ENCODE peak calls at places on chromosomes 1 and 21, in seven cellular contexts. One of them, this sample, is unnamed.

GRCh38 chr1:243263824-243264223 is 8.0 kb downstream of the SDCCAG8 start:
- DNase-seq in choroid plexus epithelial cell: no peak
- DNase-seq in cardiac fibroblast: no peak
- DNase-seq in tibial nerve: no peak
- DNase-seq in upper lobe of left lung: no peak
- DNase-seq in AG04449: no peak
- DNase-seq in heart left ventricle: no peak
- DNase-seq in this sample: no peak

GRCh38 chr1:154553056-154553822 is 5.2 kb downstream of the UBE2Q1 start:
- DNase-seq in AG04449: no peak
- DNase-seq in heart left ventricle: no peak
- DNase-seq in choroid plexus epithelial cell: no peak
- DNase-seq in upper lobe of left lung: no peak
- DNase-seq in tibial nerve: no peak
- DNase-seq in cardiac fibroblast: no peak
- DNase-seq in this sample: no peak

GRCh38 chr1:101241485-101242225 is 4.8 kb downstream of the S1PR1 start:
- DNase-seq in upper lobe of left lung: no peak
- DNase-seq in AG04449: no peak
- DNase-seq in cardiac fibroblast: no peak
- DNase-seq in choroid plexus epithelial cell: no peak
- DNase-seq in heart left ventricle: no peak
- DNase-seq in tibial nerve: no peak
- DNase-seq in this sample: no peak

GRCh38 chr1:3071507-3072177 is 2.6 kb downstream of the PRDM16 start:
- DNase-seq in AG04449: no peak
- DNase-seq in cardiac fibroblast: no peak
- DNase-seq in choroid plexus epithelial cell: no peak
- DNase-seq in upper lobe of left lung: no peak
- DNase-seq in tibial nerve: no peak
- DNase-seq in heart left ventricle: peak
- DNase-seq in this sample: no peak

GRCh38 chr1:10517677-10517982 is 42.9 kb downstream of the PEX14 start:
- DNase-seq in heart left ventricle: no peak
- DNase-seq in choroid plexus epithelial cell: no peak
- DNase-seq in upper lobe of left lung: no peak
- DNase-seq in AG04449: no peak
- DNase-seq in cardiac fibroblast: no peak
- DNase-seq in tibial nerve: no peak
- DNase-seq in this sample: no peak

GRCh38 chr1:91651243-91651642 is 150.6 kb downstream of the CDC7 start:
- DNase-seq in AG04449: no peak
- DNase-seq in heart left ventricle: no peak
- DNase-seq in upper lobe of left lung: no peak
- DNase-seq in choroid plexus epithelial cell: peak
- DNase-seq in cardiac fibroblast: no peak
- DNase-seq in tibial nerve: no peak
- DNase-seq in this sample: no peak

GRCh38 chr1:53341521-53341895 is 13.6 kb upstream of the LRP8 start:
- DNase-seq in choroid plexus epithelial cell: no peak
- DNase-seq in heart left ventricle: no peak
- DNase-seq in upper lobe of left lung: no peak
- DNase-seq in AG04449: no peak
- DNase-seq in tibial nerve: no peak
- DNase-seq in cardiac fibroblast: no peak
- DNase-seq in this sample: no peak

GRCh38 chr1:212035123-212035834 is at the start of the genes DTL and INTS7:
- DNase-seq in choroid plexus epithelial cell: peak
- DNase-seq in upper lobe of left lung: peak
- DNase-seq in heart left ventricle: peak
- DNase-seq in tibial nerve: peak
- DNase-seq in cardiac fibroblast: peak
- DNase-seq in AG04449: peak
- DNase-seq in this sample: peak

GRCh38 chr21:41966341-41966833 is 12.6 kb upstream of the C2CD2 start:
- DNase-seq in cardiac fibroblast: no peak
- DNase-seq in tibial nerve: no peak
- DNase-seq in AG04449: no peak
- DNase-seq in choroid plexus epithelial cell: no peak
- DNase-seq in heart left ventricle: no peak
- DNase-seq in upper lobe of left lung: no peak
- DNase-seq in this sample: no peak

GRCh38 chr1:56978819-56979218 is 13.0 kb upstream of the C8B start:
- DNase-seq in heart left ventricle: no peak
- DNase-seq in upper lobe of left lung: no peak
- DNase-seq in AG04449: no peak
- DNase-seq in choroid plexus epithelial cell: no peak
- DNase-seq in tibial nerve: no peak
- DNase-seq in cardiac fibroblast: no peak
- DNase-seq in this sample: no peak

GRCh38 chr1:56972971-56973370 is 7.2 kb upstream of the C8B start:
- DNase-seq in choroid plexus epithelial cell: no peak
- DNase-seq in upper lobe of left lung: no peak
- DNase-seq in heart left ventricle: no peak
- DNase-seq in tibial nerve: no peak
- DNase-seq in cardiac fibroblast: no peak
- DNase-seq in AG04449: no peak
- DNase-seq in this sample: no peak

GRCh38 chr1:56973898-56974752 is 8.3 kb upstream of the C8B start:
- DNase-seq in choroid plexus epithelial cell: peak
- DNase-seq in AG04449: no peak
- DNase-seq in tibial nerve: no peak
- DNase-seq in cardiac fibroblast: no peak
- DNase-seq in upper lobe of left lung: no peak
- DNase-seq in heart left ventricle: no peak
- DNase-seq in this sample: no peak

GRCh38 chr1:56975446-56975845 is 9.6 kb upstream of the C8B start:
- DNase-seq in upper lobe of left lung: no peak
- DNase-seq in choroid plexus epithelial cell: no peak
- DNase-seq in AG04449: no peak
- DNase-seq in tibial nerve: no peak
- DNase-seq in heart left ventricle: no peak
- DNase-seq in cardiac fibroblast: no peak
- DNase-seq in this sample: no peak

GRCh38 chr1:56977910-56978309 is 12.1 kb upstream of the C8B start:
- DNase-seq in heart left ventricle: no peak
- DNase-seq in AG04449: no peak
- DNase-seq in tibial nerve: no peak
- DNase-seq in cardiac fibroblast: peak
- DNase-seq in choroid plexus epithelial cell: no peak
- DNase-seq in upper lobe of left lung: no peak
- DNase-seq in this sample: no peak
- TF ChIP-seq CTCF in heart left ventricle: no peak
- TF ChIP-seq CTCF in AG04449: no peak
- TF ChIP-seq CTCF in tibial nerve: no peak
- TF ChIP-seq CTCF in cardiac fibroblast: no peak
- TF ChIP-seq CTCF in choroid plexus epithelial cell: no peak
- TF ChIP-seq CTCF in upper lobe of left lung: no peak
- TF ChIP-seq CTCF in this sample: no peak

GRCh38 chr1:14761754-14762153 is 163.3 kb downstream of the KAZN start:
- DNase-seq in cardiac fibroblast: no peak
- DNase-seq in AG04449: no peak
- DNase-seq in tibial nerve: no peak
- DNase-seq in choroid plexus epithelial cell: no peak
- DNase-seq in heart left ventricle: no peak
- DNase-seq in upper lobe of left lung: no peak
- DNase-seq in this sample: no peak
- H3K4me3 ChIP-seq in cardiac fibroblast: no peak
- H3K4me3 ChIP-seq in AG04449: no peak
- H3K4me3 ChIP-seq in tibial nerve: no peak
- H3K4me3 ChIP-seq in choroid plexus epithelial cell: no peak
- H3K4me3 ChIP-seq in heart left ventricle: no peak
- H3K4me3 ChIP-seq in upper lobe of left lung: no peak
- H3K4me3 ChIP-seq in this sample: no peak

GRCh38 chr21:39712976-39713375 is 32.0 kb upstream of the IGSF5 start:
- DNase-seq in cardiac fibroblast: no peak
- DNase-seq in heart left ventricle: no peak
- DNase-seq in upper lobe of left lung: no peak
- DNase-seq in tibial nerve: no peak
- DNase-seq in AG04449: no peak
- DNase-seq in choroid plexus epithelial cell: no peak
- DNase-seq in this sample: no peak
- TF ChIP-seq CTCF in cardiac fibroblast: no peak
- TF ChIP-seq CTCF in heart left ventricle: no peak
- TF ChIP-seq CTCF in upper lobe of left lung: no peak
- TF ChIP-seq CTCF in tibial nerve: no peak
- TF ChIP-seq CTCF in AG04449: no peak
- TF ChIP-seq CTCF in choroid plexus epithelial cell: no peak
- TF ChIP-seq CTCF in this sample: no peak

DNA sequence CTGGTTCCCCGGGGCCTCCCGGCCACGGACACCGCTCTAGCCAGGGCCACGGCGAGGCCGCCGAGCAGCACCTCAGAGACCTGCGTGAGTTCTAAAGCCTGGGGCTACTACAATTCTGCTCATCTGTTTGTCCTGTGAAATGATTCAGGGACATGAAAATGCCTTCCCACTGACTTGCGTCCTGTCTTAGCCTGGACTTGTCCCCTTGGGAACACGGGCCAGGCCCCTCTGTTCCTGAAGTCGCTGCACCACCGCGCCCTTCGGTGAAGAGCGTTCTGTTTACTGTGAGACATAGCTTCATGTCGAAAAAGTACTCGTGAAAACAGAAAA is 11.9 kb downstream of the YBEY start:
- DNase-seq in upper lobe of left lung: no peak
- DNase-seq in AG04449: no peak
- DNase-seq in choroid plexus epithelial cell: no peak
- DNase-seq in heart left ventricle: no peak
- DNase-seq in cardiac fibroblast: no peak
- DNase-seq in tibial nerve: no peak
- DNase-seq in this sample: no peak
- H3K4me3 ChIP-seq in upper lobe of left lung: peak
- H3K4me3 ChIP-seq in AG04449: no peak
- H3K4me3 ChIP-seq in choroid plexus epithelial cell: peak
- H3K4me3 ChIP-seq in heart left ventricle: peak
- H3K4me3 ChIP-seq in cardiac fibroblast: no peak
- H3K4me3 ChIP-seq in tibial nerve: peak
- H3K4me3 ChIP-seq in this sample: no peak

GRCh38 chr1:150236614-150236934 is 662 bp upstream of the ANP32E start:
- DNase-seq in tibial nerve: no peak
- DNase-seq in choroid plexus epithelial cell: no peak
- DNase-seq in AG04449: no peak
- DNase-seq in cardiac fibroblast: no peak
- DNase-seq in heart left ventricle: no peak
- DNase-seq in upper lobe of left lung: no peak
- DNase-seq in this sample: no peak
- TF ChIP-seq CTCF in tibial nerve: no peak
- TF ChIP-seq CTCF in choroid plexus epithelial cell: no peak
- TF ChIP-seq CTCF in AG04449: no peak
- TF ChIP-seq CTCF in cardiac fibroblast: no peak
- TF ChIP-seq CTCF in heart left ventricle: no peak
- TF ChIP-seq CTCF in upper lobe of left lung: no peak
- TF ChIP-seq CTCF in this sample: no peak

DNA sequence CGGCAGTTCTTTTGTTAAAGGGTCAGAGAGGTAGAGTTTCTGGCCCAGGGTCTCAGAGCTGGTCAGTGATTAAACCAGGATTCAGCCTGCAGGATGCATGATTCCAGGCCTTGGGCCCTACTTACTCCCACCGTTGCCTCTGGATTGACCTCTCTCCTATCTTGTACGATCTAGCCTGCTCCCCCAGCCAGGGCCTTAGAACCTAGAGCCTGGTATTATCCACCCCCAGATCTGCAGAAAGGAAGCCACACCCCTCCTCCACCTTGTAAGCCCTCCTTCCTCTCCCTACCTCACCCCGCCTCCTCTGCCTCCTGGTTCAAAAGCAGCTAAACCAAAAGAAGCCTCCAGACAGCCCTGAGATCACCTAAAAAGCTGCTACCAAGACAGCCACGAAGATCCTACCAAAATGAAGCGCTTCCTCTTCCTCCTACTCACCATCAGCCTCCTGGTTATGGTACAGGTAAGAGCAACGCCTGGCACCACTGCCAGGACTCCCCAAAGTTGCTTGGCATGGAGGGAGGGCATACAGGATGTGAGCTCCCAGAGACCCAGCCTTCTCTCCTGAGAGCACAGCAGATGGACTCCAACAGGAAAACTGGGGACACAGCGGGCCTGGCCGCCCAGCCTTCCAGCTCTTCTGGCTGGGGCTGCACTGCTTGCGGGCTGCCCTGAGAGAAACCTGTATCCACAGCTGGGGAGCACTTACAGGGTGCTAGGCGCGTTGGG is at the start of gene CD52:
- DNase-seq in cardiac fibroblast: no peak
- DNase-seq in tibial nerve: no peak
- DNase-seq in choroid plexus epithelial cell: no peak
- DNase-seq in heart left ventricle: no peak
- DNase-seq in upper lobe of left lung: no peak
- DNase-seq in AG04449: no peak
- DNase-seq in this sample: no peak
- H3K4me3 ChIP-seq in cardiac fibroblast: no peak
- H3K4me3 ChIP-seq in tibial nerve: no peak
- H3K4me3 ChIP-seq in choroid plexus epithelial cell: no peak
- H3K4me3 ChIP-seq in heart left ventricle: peak
- H3K4me3 ChIP-seq in upper lobe of left lung: no peak
- H3K4me3 ChIP-seq in AG04449: no peak
- H3K4me3 ChIP-seq in this sample: no peak